ENCODE peak calls at places on chromosomes 11 and 22, in four cellular contexts. One of them, this sample, is unnamed.

GRCh38 chr11:35715649-35716048 is 53.1 kb downstream of the TRIM44 start:
- DNase-seq in activated CD8-positive, alpha-beta T cell treated with anti-CD3 and anti-CD28 coated beads for 36 hours: no peak
- DNase-seq in cerebellum: no peak
- DNase-seq in mucosa of gallbladder: no peak
- DNase-seq in this sample: no peak

GRCh38 chr11:125941606-125942275 is 4.1 kb upstream of the VSIG10L2 start:
- DNase-seq in activated CD8-positive, alpha-beta T cell treated with anti-CD3 and anti-CD28 coated beads for 36 hours: peak; percentile 73
- DNase-seq in cerebellum: peak; percentile 61
- DNase-seq in mucosa of gallbladder: peak; percentile 34
- DNase-seq in this sample: peak; percentile 48

GRCh38 chr11:66886317-66886588 is 29.4 kb downstream of the LRFN4 start:
- DNase-seq in activated CD8-positive, alpha-beta T cell treated with anti-CD3 and anti-CD28 coated beads for 36 hours: no peak
- DNase-seq in cerebellum: no peak
- DNase-seq in mucosa of gallbladder: no peak
- DNase-seq in this sample: no peak

GRCh38 chr11:123654566-123655081 is at the start of gene SCN3B:
- DNase-seq in activated CD8-positive, alpha-beta T cell treated with anti-CD3 and anti-CD28 coated beads for 36 hours: peak; percentile 13
- DNase-seq in cerebellum: peak; percentile 66
- DNase-seq in mucosa of gallbladder: peak; percentile 33
- DNase-seq in this sample: peak; percentile 51

GRCh38 chr11:119741369-119742262 is 12.6 kb upstream of the NECTIN1 start:
- DNase-seq in activated CD8-positive, alpha-beta T cell treated with anti-CD3 and anti-CD28 coated beads for 36 hours: peak; percentile 70
- DNase-seq in cerebellum: peak; percentile 38
- DNase-seq in mucosa of gallbladder: no peak
- DNase-seq in this sample: no peak

GRCh38 chr11:111186308-111186967 is 59.1 kb upstream of the POU2AF2 start:
- DNase-seq in activated CD8-positive, alpha-beta T cell treated with anti-CD3 and anti-CD28 coated beads for 36 hours: no peak
- DNase-seq in cerebellum: no peak
- DNase-seq in mucosa of gallbladder: no peak
- DNase-seq in this sample: no peak

GRCh38 chr11:62830904-62831519 is 839 bp downstream of the STX5 start:
- DNase-seq in activated CD8-positive, alpha-beta T cell treated with anti-CD3 and anti-CD28 coated beads for 36 hours: peak; percentile 44
- DNase-seq in cerebellum: no peak
- DNase-seq in mucosa of gallbladder: no peak
- DNase-seq in this sample: peak; percentile 33

GRCh38 chr11:119335655-119336543 is 1.6 kb downstream of the RNF26 start:
- DNase-seq in activated CD8-positive, alpha-beta T cell treated with anti-CD3 and anti-CD28 coated beads for 36 hours: no peak
- DNase-seq in cerebellum: no peak
- DNase-seq in mucosa of gallbladder: no peak
- DNase-seq in this sample: no peak

GRCh38 chr11:34915136-34916013 is 804 bp downstream of the APIP start:
- DNase-seq in activated CD8-positive, alpha-beta T cell treated with anti-CD3 and anti-CD28 coated beads for 36 hours: no peak
- DNase-seq in cerebellum: peak; percentile 37
- DNase-seq in mucosa of gallbladder: no peak
- DNase-seq in this sample: no peak

GRCh38 chr11:11243790-11244469 is 109.1 kb downstream of the CSNK2A3 start:
- DNase-seq in activated CD8-positive, alpha-beta T cell treated with anti-CD3 and anti-CD28 coated beads for 36 hours: peak; percentile 50
- DNase-seq in cerebellum: no peak
- DNase-seq in mucosa of gallbladder: no peak
- DNase-seq in this sample: peak; percentile 33

GRCh38 chr11:17734986-17735822 is 623 bp downstream of the KCNC1 start:
- DNase-seq in activated CD8-positive, alpha-beta T cell treated with anti-CD3 and anti-CD28 coated beads for 36 hours: peak; percentile 59
- DNase-seq in cerebellum: no peak
- DNase-seq in mucosa of gallbladder: peak; percentile 67
- DNase-seq in this sample: peak; percentile 62

GRCh38 chr11:83011333-83012167 is 60.1 kb downstream of the RAB30 start:
- DNase-seq in activated CD8-positive, alpha-beta T cell treated with anti-CD3 and anti-CD28 coated beads for 36 hours: no peak
- DNase-seq in cerebellum: no peak
- DNase-seq in mucosa of gallbladder: no peak
- DNase-seq in this sample: no peak

GRCh38 chr11:58193403-58193802 is 4.5 kb downstream of the OR9Q2 start:
- DNase-seq in activated CD8-positive, alpha-beta T cell treated with anti-CD3 and anti-CD28 coated beads for 36 hours: no peak
- DNase-seq in cerebellum: no peak
- DNase-seq in mucosa of gallbladder: no peak
- DNase-seq in this sample: no peak

GRCh38 chr22:24146190-24146616 is 35.1 kb upstream of the SUSD2 start:
- DNase-seq in activated CD8-positive, alpha-beta T cell treated with anti-CD3 and anti-CD28 coated beads for 36 hours: peak; percentile 49
- DNase-seq in cerebellum: no peak
- DNase-seq in mucosa of gallbladder: peak; percentile 51
- DNase-seq in this sample: peak; percentile 82

GRCh38 chr11:31813242-31813960 is 2.3 kb upstream of the PAX6 start:
- DNase-seq in activated CD8-positive, alpha-beta T cell treated with anti-CD3 and anti-CD28 coated beads for 36 hours: no peak
- DNase-seq in cerebellum: no peak
- DNase-seq in mucosa of gallbladder: peak; percentile 5
- DNase-seq in this sample: no peak

GRCh38 chr11:9577032-9577431 is 3.6 kb downstream of the WEE1 start:
- DNase-seq in activated CD8-positive, alpha-beta T cell treated with anti-CD3 and anti-CD28 coated beads for 36 hours: no peak
- DNase-seq in cerebellum: no peak
- DNase-seq in mucosa of gallbladder: no peak
- DNase-seq in this sample: no peak

GRCh38 chr11:109306322-109306721 is 115.7 kb upstream of the C11orf87 start:
- DNase-seq in activated CD8-positive, alpha-beta T cell treated with anti-CD3 and anti-CD28 coated beads for 36 hours: no peak
- DNase-seq in cerebellum: no peak
- DNase-seq in mucosa of gallbladder: no peak
- DNase-seq in this sample: no peak

GRCh38 chr22:26325641-26326040 is 103.4 kb upstream of the ASPHD2 start:
- DNase-seq in activated CD8-positive, alpha-beta T cell treated with anti-CD3 and anti-CD28 coated beads for 36 hours: no peak
- DNase-seq in cerebellum: no peak
- DNase-seq in mucosa of gallbladder: no peak
- DNase-seq in this sample: no peak

GRCh38 chr11:12750181-12750580 is 76.0 kb downstream of the TEAD1 start:
- DNase-seq in activated CD8-positive, alpha-beta T cell treated with anti-CD3 and anti-CD28 coated beads for 36 hours: no peak
- DNase-seq in cerebellum: no peak
- DNase-seq in mucosa of gallbladder: no peak
- DNase-seq in this sample: no peak

GRCh38 chr11:88692306-88692705 is 354.8 kb upstream of the CTSC start:
- DNase-seq in activated CD8-positive, alpha-beta T cell treated with anti-CD3 and anti-CD28 coated beads for 36 hours: no peak
- DNase-seq in cerebellum: no peak
- DNase-seq in mucosa of gallbladder: no peak
- DNase-seq in this sample: no peak